ENCODE peak calls at places on chromosomes 3 and 15, in six cellular contexts. One of them, this sample, is unnamed. For H3K27me3, the result is how much of the 10 kb centered on the place peaks cover.

GRCh38 chr3:31456373-31456772 is 76.4 kb upstream of the STT3B start:
- DNase-seq in tibial nerve: peak
- DNase-seq in IMR-90: no peak
- DNase-seq in fibroblast of lung: no peak
- DNase-seq in right atrium auricular region: no peak
- DNase-seq in endothelial cell of umbilical vein: no peak
- DNase-seq in this sample: no peak

GRCh38 chr15:98842973-98843285 is 164.7 kb downstream of the PGPEP1L start:
- DNase-seq in fibroblast of lung: no peak
- DNase-seq in endothelial cell of umbilical vein: no peak
- DNase-seq in tibial nerve: no peak
- DNase-seq in right atrium auricular region: no peak
- DNase-seq in IMR-90: no peak
- DNase-seq in this sample: no peak

GRCh38 chr3:48715179-48715800 is 1.7 kb downstream of the IP6K2 start:
- DNase-seq in IMR-90: peak
- DNase-seq in right atrium auricular region: no peak
- DNase-seq in fibroblast of lung: peak
- DNase-seq in endothelial cell of umbilical vein: peak
- DNase-seq in tibial nerve: no peak
- DNase-seq in this sample: no peak

GRCh38 chr15:99021669-99022068 is 14.1 kb upstream of the PGPEP1L start:
- DNase-seq in tibial nerve: no peak
- DNase-seq in fibroblast of lung: peak
- DNase-seq in IMR-90: no peak
- DNase-seq in right atrium auricular region: no peak
- DNase-seq in endothelial cell of umbilical vein: no peak
- DNase-seq in this sample: no peak

GRCh38 chr3:109392293-109392692 is 54.9 kb upstream of the DPPA4 start:
- DNase-seq in fibroblast of lung: no peak
- DNase-seq in tibial nerve: no peak
- DNase-seq in IMR-90: no peak
- DNase-seq in endothelial cell of umbilical vein: no peak
- DNase-seq in right atrium auricular region: no peak
- DNase-seq in this sample: no peak

GRCh38 chr3:71968491-71968890 is 183.5 kb upstream of the PROK2 start:
- DNase-seq in tibial nerve: no peak
- DNase-seq in right atrium auricular region: no peak
- DNase-seq in IMR-90: no peak
- DNase-seq in fibroblast of lung: no peak
- DNase-seq in endothelial cell of umbilical vein: no peak
- DNase-seq in this sample: no peak

GRCh38 chr3:160084998-160085397 is 96.4 kb downstream of the IL12A start:
- DNase-seq in endothelial cell of umbilical vein: no peak
- DNase-seq in tibial nerve: no peak
- DNase-seq in fibroblast of lung: no peak
- DNase-seq in right atrium auricular region: no peak
- DNase-seq in IMR-90: no peak
- DNase-seq in this sample: no peak

GRCh38 chr15:77657629-77658238 is 25.0 kb upstream of the LINGO1 start:
- DNase-seq in right atrium auricular region: no peak
- DNase-seq in fibroblast of lung: no peak
- DNase-seq in IMR-90: no peak
- DNase-seq in endothelial cell of umbilical vein: no peak
- DNase-seq in tibial nerve: no peak
- DNase-seq in this sample: no peak

GRCh38 chr3:80649170-80649569 is 881.4 kb upstream of the ROBO1 start:
- DNase-seq in right atrium auricular region: no peak
- DNase-seq in endothelial cell of umbilical vein: no peak
- DNase-seq in fibroblast of lung: no peak
- DNase-seq in IMR-90: no peak
- DNase-seq in tibial nerve: no peak
- DNase-seq in this sample: no peak

GRCh38 chr3:45381168-45381852 is 7.1 kb upstream of the LARS2 start:
- DNase-seq in tibial nerve: no peak
- DNase-seq in IMR-90: no peak
- DNase-seq in right atrium auricular region: no peak
- DNase-seq in fibroblast of lung: no peak
- DNase-seq in endothelial cell of umbilical vein: peak
- DNase-seq in this sample: no peak

GRCh38 chr3:59117378-59117777 is 67.6 kb upstream of the CFAP20DC start:
- DNase-seq in tibial nerve: no peak
- DNase-seq in IMR-90: no peak
- DNase-seq in fibroblast of lung: no peak
- DNase-seq in endothelial cell of umbilical vein: no peak
- DNase-seq in right atrium auricular region: no peak
- DNase-seq in this sample: no peak

GRCh38 chr3:59118928-59119327 is 69.1 kb upstream of the CFAP20DC start:
- DNase-seq in endothelial cell of umbilical vein: no peak
- DNase-seq in tibial nerve: no peak
- DNase-seq in right atrium auricular region: no peak
- DNase-seq in fibroblast of lung: no peak
- DNase-seq in IMR-90: no peak
- DNase-seq in this sample: no peak

GRCh38 chr3:59115355-59116136 is 65.7 kb upstream of the CFAP20DC start:
- DNase-seq in fibroblast of lung: no peak
- DNase-seq in endothelial cell of umbilical vein: no peak
- DNase-seq in tibial nerve: no peak
- DNase-seq in IMR-90: peak
- DNase-seq in right atrium auricular region: no peak
- DNase-seq in this sample: no peak

GRCh38 chr3:59121346-59122144 is 71.7 kb upstream of the CFAP20DC start:
- DNase-seq in endothelial cell of umbilical vein: no peak
- DNase-seq in IMR-90: no peak
- DNase-seq in right atrium auricular region: no peak
- DNase-seq in tibial nerve: no peak
- DNase-seq in fibroblast of lung: no peak
- DNase-seq in this sample: no peak

GRCh38 chr3:59116138-59116537 is 66.3 kb upstream of the CFAP20DC start:
- DNase-seq in right atrium auricular region: no peak
- DNase-seq in IMR-90: no peak
- DNase-seq in fibroblast of lung: no peak
- DNase-seq in tibial nerve: no peak
- DNase-seq in endothelial cell of umbilical vein: no peak
- DNase-seq in this sample: no peak
- H3K27me3 ChIP-seq in right atrium auricular region: under half
- H3K27me3 ChIP-seq in IMR-90: under half
- H3K27me3 ChIP-seq in fibroblast of lung: under half
- H3K27me3 ChIP-seq in tibial nerve: under half
- H3K27me3 ChIP-seq in endothelial cell of umbilical vein: under half
- H3K27me3 ChIP-seq in this sample: under half

GRCh38 chr3:16601539-16602005 is 3.7 kb downstream of the DAZL start:
- DNase-seq in endothelial cell of umbilical vein: no peak
- DNase-seq in fibroblast of lung: no peak
- DNase-seq in tibial nerve: no peak
- DNase-seq in right atrium auricular region: no peak
- DNase-seq in IMR-90: no peak
- DNase-seq in this sample: no peak

GRCh38 chr3:16605966-16606365 is 743 bp upstream of the DAZL start:
- DNase-seq in endothelial cell of umbilical vein: no peak
- DNase-seq in IMR-90: no peak
- DNase-seq in fibroblast of lung: no peak
- DNase-seq in right atrium auricular region: no peak
- DNase-seq in tibial nerve: no peak
- DNase-seq in this sample: no peak

GRCh38 chr3:16606398-16606797 is 1.2 kb upstream of the DAZL start:
- DNase-seq in IMR-90: no peak
- DNase-seq in right atrium auricular region: no peak
- DNase-seq in endothelial cell of umbilical vein: no peak
- DNase-seq in fibroblast of lung: peak
- DNase-seq in tibial nerve: no peak
- DNase-seq in this sample: no peak

GRCh38 chr3:16604887-16605602 is at the start of gene DAZL:
- DNase-seq in endothelial cell of umbilical vein: no peak
- DNase-seq in fibroblast of lung: no peak
- DNase-seq in IMR-90: no peak
- DNase-seq in right atrium auricular region: no peak
- DNase-seq in tibial nerve: no peak
- DNase-seq in this sample: no peak

DNA sequence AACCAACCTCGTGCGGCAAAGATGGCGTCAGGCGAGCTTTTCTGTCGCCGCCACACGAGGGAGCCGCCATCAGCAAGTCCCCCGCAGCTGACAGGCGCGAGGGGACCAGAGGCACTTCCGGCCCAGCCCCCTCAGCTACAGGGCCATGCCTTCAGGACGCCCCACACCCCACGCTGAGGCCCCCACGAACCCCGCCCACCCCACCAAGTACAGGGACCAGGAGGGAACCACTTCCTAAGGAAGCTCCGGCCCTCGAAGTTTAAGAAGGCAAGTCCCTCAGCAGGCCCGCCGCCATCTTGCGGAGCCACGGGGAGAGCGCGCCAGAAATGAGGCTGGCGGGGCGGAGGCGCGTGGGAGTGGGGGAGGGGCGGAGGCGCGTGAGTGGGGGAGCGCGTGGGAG is 790 bp downstream of the DAZL start:
- DNase-seq in fibroblast of lung: no peak
- DNase-seq in IMR-90: no peak
- DNase-seq in right atrium auricular region: no peak
- DNase-seq in endothelial cell of umbilical vein: no peak
- DNase-seq in tibial nerve: no peak
- DNase-seq in this sample: no peak
- TF ChIP-seq CTCF in fibroblast of lung: no peak
- TF ChIP-seq CTCF in IMR-90: no peak
- TF ChIP-seq CTCF in right atrium auricular region: no peak
- TF ChIP-seq CTCF in endothelial cell of umbilical vein: no peak
- TF ChIP-seq CTCF in tibial nerve: no peak
- TF ChIP-seq CTCF in this sample: no peak

DNA sequence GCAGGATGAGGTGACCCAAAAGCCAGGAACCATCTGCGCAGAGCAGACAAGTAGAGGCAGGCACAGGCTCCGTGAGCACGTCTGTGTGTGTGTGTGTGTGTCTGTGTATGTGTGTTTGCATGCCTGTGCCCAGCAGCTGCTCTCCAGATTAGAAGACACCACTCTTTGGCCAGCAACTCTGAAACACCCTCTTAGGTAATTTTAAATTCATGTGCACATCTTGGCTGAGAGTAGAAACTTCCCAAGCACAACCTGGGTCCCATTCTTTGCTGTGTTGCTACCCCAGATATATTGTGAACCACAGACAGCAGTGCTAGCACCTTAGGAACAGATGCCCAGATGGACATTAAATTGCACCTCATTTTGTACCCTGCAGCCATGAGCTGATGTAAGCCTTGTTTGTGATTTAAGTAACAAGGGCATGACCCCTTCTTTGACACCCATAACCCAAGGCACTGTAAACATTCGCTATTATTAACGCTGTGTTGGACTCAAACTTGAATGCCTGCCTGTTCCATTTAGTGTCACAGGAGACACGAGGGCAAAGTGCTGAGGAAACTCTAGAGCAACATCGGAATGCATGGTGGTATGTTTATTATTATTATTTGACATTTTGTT is at the start of gene FILIP1L:
- DNase-seq in endothelial cell of umbilical vein: no peak
- DNase-seq in IMR-90: no peak
- DNase-seq in tibial nerve: no peak
- DNase-seq in right atrium auricular region: no peak
- DNase-seq in fibroblast of lung: no peak
- DNase-seq in this sample: no peak
- H3K4me3 ChIP-seq in endothelial cell of umbilical vein: no peak
- H3K4me3 ChIP-seq in IMR-90: no peak
- H3K4me3 ChIP-seq in tibial nerve: no peak
- H3K4me3 ChIP-seq in right atrium auricular region: peak
- H3K4me3 ChIP-seq in fibroblast of lung: no peak
- H3K4me3 ChIP-seq in this sample: no peak

GRCh38 chr15:47949815-47950214 is 171.0 kb upstream of the SLC24A5 start:
- DNase-seq in fibroblast of lung: no peak
- DNase-seq in tibial nerve: no peak
- DNase-seq in endothelial cell of umbilical vein: no peak
- DNase-seq in IMR-90: no peak
- DNase-seq in right atrium auricular region: no peak
- DNase-seq in this sample: no peak
- H3K27me3 ChIP-seq in fibroblast of lung: under half
- H3K27me3 ChIP-seq in tibial nerve: under half
- H3K27me3 ChIP-seq in endothelial cell of umbilical vein: under half
- H3K27me3 ChIP-seq in IMR-90: under half
- H3K27me3 ChIP-seq in right atrium auricular region: under half
- H3K27me3 ChIP-seq in this sample: under half

GRCh38 chr3:187931111-187931510 is 185.8 kb upstream of the BCL6 start:
- DNase-seq in tibial nerve: no peak
- DNase-seq in fibroblast of lung: peak
- DNase-seq in IMR-90: no peak
- DNase-seq in endothelial cell of umbilical vein: no peak
- DNase-seq in right atrium auricular region: no peak
- DNase-seq in this sample: no peak
- TF ChIP-seq CTCF in tibial nerve: no peak
- TF ChIP-seq CTCF in fibroblast of lung: no peak
- TF ChIP-seq CTCF in IMR-90: no peak
- TF ChIP-seq CTCF in endothelial cell of umbilical vein: no peak
- TF ChIP-seq CTCF in right atrium auricular region: no peak
- TF ChIP-seq CTCF in this sample: no peak

GRCh38 chr3:50299929-50300680 is 900 bp upstream of the HYAL3 start:
- DNase-seq in right atrium auricular region: no peak
- DNase-seq in endothelial cell of umbilical vein: no peak
- DNase-seq in tibial nerve: no peak
- DNase-seq in IMR-90: peak
- DNase-seq in fibroblast of lung: peak
- DNase-seq in this sample: no peak

GRCh38 chr3:50298836-50299637 is at the start of the genes HYAL3 and NAA80:
- DNase-seq in IMR-90: peak
- DNase-seq in endothelial cell of umbilical vein: peak
- DNase-seq in fibroblast of lung: peak
- DNase-seq in right atrium auricular region: peak
- DNase-seq in tibial nerve: peak
- DNase-seq in this sample: peak

GRCh38 chr3:50300681-50301254 is 1.6 kb upstream of the HYAL3 start:
- DNase-seq in IMR-90: no peak
- DNase-seq in endothelial cell of umbilical vein: no peak
- DNase-seq in right atrium auricular region: no peak
- DNase-seq in fibroblast of lung: no peak
- DNase-seq in tibial nerve: no peak
- DNase-seq in this sample: no peak

GRCh38 chr3:50297896-50298725 is 1.1 kb downstream of the HYAL3 start:
- DNase-seq in IMR-90: no peak
- DNase-seq in endothelial cell of umbilical vein: no peak
- DNase-seq in right atrium auricular region: no peak
- DNase-seq in fibroblast of lung: no peak
- DNase-seq in tibial nerve: no peak
- DNase-seq in this sample: no peak

DNA sequence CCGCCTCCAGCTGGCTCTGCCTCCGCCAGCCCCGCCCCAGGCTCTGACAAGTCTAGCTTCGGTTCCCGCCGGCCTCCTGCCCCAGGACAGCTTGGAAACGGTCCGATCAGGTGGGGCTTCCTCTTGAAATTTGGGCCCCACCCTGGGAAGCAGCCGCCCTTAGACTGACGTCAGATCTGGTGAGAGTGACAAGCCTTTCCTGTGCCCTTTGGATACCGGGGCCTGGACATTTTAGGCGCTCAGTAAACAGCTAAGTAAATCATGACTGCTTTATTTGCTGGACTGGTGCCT is 378 bp upstream of the HYAL3 start:
- DNase-seq in tibial nerve: no peak
- DNase-seq in right atrium auricular region: no peak
- DNase-seq in endothelial cell of umbilical vein: no peak
- DNase-seq in IMR-90: no peak
- DNase-seq in fibroblast of lung: no peak
- DNase-seq in this sample: no peak
- H3K4me3 ChIP-seq in tibial nerve: peak
- H3K4me3 ChIP-seq in right atrium auricular region: peak
- H3K4me3 ChIP-seq in endothelial cell of umbilical vein: peak
- H3K4me3 ChIP-seq in IMR-90: peak
- H3K4me3 ChIP-seq in fibroblast of lung: peak
- H3K4me3 ChIP-seq in this sample: peak

GRCh38 chr15:76332796-76333195 is 3.8 kb upstream of the ISL2 start:
- DNase-seq in endothelial cell of umbilical vein: no peak
- DNase-seq in IMR-90: no peak
- DNase-seq in right atrium auricular region: no peak
- DNase-seq in fibroblast of lung: no peak
- DNase-seq in tibial nerve: no peak
- DNase-seq in this sample: no peak
- H3K27me3 ChIP-seq in endothelial cell of umbilical vein: under half
- H3K27me3 ChIP-seq in IMR-90: under half
- H3K27me3 ChIP-seq in right atrium auricular region: under half
- H3K27me3 ChIP-seq in fibroblast of lung: under half
- H3K27me3 ChIP-seq in tibial nerve: half or more
- H3K27me3 ChIP-seq in this sample: under half